ENCODE peak calls at places on chromosomes 3 and 15, in ten cellular contexts. X is choroid plexus epithelial cell, C is sigmoid colon, S is AG04450, I is A673, P is cardiac fibroblast, H is GM06990, Q is cardiac muscle cell, A is stomach, L is ovary. Y is an unnamed sample.

GRCh38 chr3:196694202-196694638 is 17.8 kb downstream of the CEP19 start:
- DNase-seq in I (peak), H (no peak), L (no peak), X (peak), C (no peak), P (peak), Q (no peak), S (no peak), A (no peak), Y (no peak)

GRCh38 chr3:124885466-124886167 is 1.5 kb downstream of the ITGB5 start:
- DNase-seq in L (no peak), Q (peak), H (no peak), A (no peak), I (peak), P (peak), C (peak), S (no peak), X (peak), Y (no peak)

GRCh38 chr3:187902041-187902471 is 156.8 kb upstream of the BCL6 start:
- DNase-seq in X (no peak), I (no peak), S (no peak), P (no peak), Q (no peak), H (peak), A (no peak), C (no peak), L (no peak), Y (no peak)

GRCh38 chr3:146161725-146162047 is 702 bp upstream of the PLOD2 start:
- DNase-seq in S (no peak), I (no peak), Q (no peak), A (peak), H (no peak), X (peak), C (peak), P (peak), L (peak), Y (no peak)

GRCh38 chr3:58000306-58000705 is 7.9 kb upstream of the FLNB start:
- DNase-seq in X (no peak), P (no peak), C (no peak), I (no peak), Q (no peak), H (no peak), S (no peak), L (no peak), A (no peak), Y (no peak)

GRCh38 chr15:92161039-92161670 is 232.5 kb upstream of the ST8SIA2 start:
- DNase-seq in L (no peak), P (no peak), C (no peak), X (no peak), A (no peak), H (peak), Q (no peak), S (no peak), I (no peak), Y (no peak)

GRCh38 chr3:141129049-141130038 is 78.2 kb downstream of the SPSB4 start:
- DNase-seq in I (no peak), L (peak), X (no peak), A (no peak), C (no peak), S (no peak), P (no peak), H (no peak), Q (no peak), Y (no peak)

GRCh38 chr3:78972617-78973301 is 795.0 kb downstream of the ROBO1 start:
- DNase-seq in A (no peak), S (no peak), C (no peak), Q (no peak), H (no peak), I (no peak), L (no peak), P (no peak), X (no peak), Y (no peak)

GRCh38 chr3:187955076-187955952 is 198.6 kb upstream of the LPP start:
- DNase-seq in I (no peak), A (no peak), Q (no peak), L (no peak), P (peak), H (no peak), C (peak), X (peak), S (peak), Y (peak)

DNA sequence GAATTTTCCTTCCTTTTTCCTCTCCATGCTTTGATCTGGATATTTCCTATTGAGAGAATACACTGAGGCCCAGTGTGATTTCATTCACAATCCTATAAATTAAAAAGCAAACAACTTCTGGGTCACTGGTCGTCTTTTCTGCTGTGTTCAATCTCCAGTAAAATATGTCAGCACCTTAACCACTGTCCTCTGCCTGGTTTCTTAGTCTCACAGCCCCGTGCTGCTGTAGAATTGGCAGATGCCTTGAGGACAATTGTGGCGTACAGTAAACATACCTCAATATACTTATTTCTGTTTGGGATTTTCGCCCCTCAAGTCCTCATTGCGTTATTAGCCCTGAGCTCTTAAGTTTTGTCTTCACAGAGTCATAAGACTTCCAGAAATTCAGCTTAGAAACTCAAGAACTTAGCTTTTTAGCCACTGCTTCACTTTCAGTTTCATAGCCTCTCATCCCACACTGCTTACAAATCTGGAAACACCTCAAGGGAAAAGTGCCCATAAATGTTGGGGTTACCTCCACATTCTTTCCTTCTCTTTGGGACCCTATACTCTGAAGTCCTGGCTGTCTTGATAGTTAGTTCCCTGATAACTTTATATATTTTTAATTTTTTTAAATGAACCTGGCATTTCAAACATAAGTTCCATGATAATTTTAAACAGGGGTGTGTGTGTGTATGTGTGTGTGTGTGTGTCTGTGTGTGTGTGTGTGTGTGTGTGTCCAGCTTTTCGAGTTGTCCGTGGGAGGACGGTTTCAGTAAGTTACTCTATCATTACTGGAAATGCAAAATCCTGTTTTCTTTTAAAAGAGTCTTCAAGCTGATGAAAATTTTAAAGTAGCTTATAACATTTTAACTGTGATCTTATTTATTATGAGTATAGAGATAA is 238.4 kb upstream of the CTDSPL start:
- DNase-seq in L (no peak), P (peak), I (no peak), A (no peak), C (no peak), X (peak), H (no peak), S (no peak), Q (no peak), Y (no peak)
- H3K4me3 ChIP-seq in L (no peak), P (no peak), I (no peak), A (peak), C (peak), X (no peak), H (no peak), S (no peak), Q (no peak), Y (no peak)

DNA sequence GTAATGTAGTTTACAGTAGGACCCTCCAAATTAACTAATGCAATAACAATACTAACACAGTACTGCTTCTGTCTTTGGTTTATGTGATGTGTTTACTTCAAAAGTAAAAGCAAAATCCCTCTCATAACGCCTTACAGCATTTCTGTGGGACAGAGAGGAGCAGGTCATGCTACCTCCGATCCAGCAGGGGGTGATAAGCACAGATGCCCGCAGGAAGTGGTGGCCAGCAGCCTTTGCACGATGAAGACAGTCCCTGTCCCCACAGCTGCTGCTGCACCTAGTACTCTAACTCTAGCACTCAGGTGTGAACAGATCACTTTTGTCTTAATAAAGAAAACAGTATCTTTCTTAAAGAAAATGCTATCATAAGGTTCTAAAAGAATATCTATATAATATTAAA is 38.3 kb downstream of the ANO10 start:
- DNase-seq in L (no peak), I (no peak), P (no peak), C (no peak), H (no peak), S (no peak), A (no peak), Q (no peak), X (no peak), Y (no peak)
- TF ChIP-seq CTCF in L (no peak), I (no peak), P (peak), C (no peak), H (no peak), S (peak), A (no peak), Q (no peak), X (peak), Y (peak)

GRCh38 chr3:116179091-116179490 is 266.2 kb downstream of the LSAMP start:
- DNase-seq in L (no peak), S (peak), C (no peak), Q (no peak), P (peak), H (peak), A (no peak), I (peak), X (peak), Y (no peak)
- H3K4me3 ChIP-seq in L (no peak), S (no peak), C (no peak), Q (no peak), P (no peak), H (no peak), A (no peak), I (no peak), X (no peak), Y (no peak)

GRCh38 chr3:55549172-55549571 is 62.1 kb upstream of the WNT5A start:
- DNase-seq in C (no peak), S (no peak), Q (peak), L (no peak), P (peak), I (peak), X (peak), A (no peak), H (no peak), Y (no peak)
- TF ChIP-seq CTCF in C (no peak), S (peak), Q (no peak), L (no peak), P (peak), I (peak), X (peak), A (no peak), H (no peak), Y (peak)

GRCh38 chr3:71389911-71390573 is 193.5 kb downstream of the FOXP1 start:
- DNase-seq in S (no peak), I (no peak), A (peak), P (peak), C (peak), Q (peak), H (no peak), X (peak), L (peak), Y (no peak)
- H3K4me3 ChIP-seq in S (peak), I (no peak), A (no peak), P (no peak), C (no peak), Q (no peak), H (no peak), X (no peak), L (no peak), Y (peak)

GRCh38 chr15:78914027-78914764 is 30.6 kb downstream of the CTSH start:
- DNase-seq in C (peak), H (no peak), Q (no peak), I (no peak), P (no peak), A (peak), L (peak), X (peak), S (no peak), Y (no peak)
- TF ChIP-seq CTCF in C (peak), H (no peak), Q (peak), I (peak), P (peak), A (no peak), L (no peak), X (peak), S (peak), Y (peak)

DNA sequence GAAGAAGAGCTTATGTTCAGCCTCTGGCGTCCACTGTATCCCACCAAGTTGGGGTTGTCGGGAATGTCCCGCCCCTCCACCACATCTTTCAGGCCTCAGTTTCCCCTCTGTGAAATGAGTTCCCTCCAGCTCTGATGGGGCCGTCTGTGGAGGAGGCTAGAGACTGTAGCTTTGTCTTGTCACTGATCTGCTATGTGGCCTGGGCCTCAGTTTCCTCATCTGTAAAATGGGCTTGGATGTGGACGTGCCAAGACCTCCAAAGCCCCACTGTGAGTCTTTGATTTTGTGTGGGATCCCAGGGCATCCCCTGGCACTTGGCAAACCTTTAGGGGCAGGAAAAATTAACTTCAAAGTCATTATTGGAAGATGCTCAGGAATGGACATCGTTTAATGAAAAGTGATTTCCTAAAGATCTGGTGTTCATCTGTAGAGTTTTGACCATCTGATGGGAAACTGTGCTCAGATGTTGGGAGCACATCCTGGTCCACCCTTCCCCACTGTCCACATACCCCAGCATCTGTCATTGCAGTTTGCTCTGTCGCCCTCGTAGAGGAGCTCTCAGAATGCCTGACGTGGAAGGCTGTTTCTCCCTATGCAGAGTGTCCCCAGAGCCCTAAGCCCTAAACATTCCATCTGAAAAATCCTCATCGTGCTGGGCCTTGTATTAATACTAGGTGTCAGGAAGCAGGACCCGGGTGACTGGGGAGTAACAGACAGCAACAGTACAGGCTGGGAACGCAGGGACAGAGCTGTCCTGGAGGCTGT is 28.5 kb downstream of the SLC6A6 start:
- DNase-seq in P (no peak), S (no peak), X (no peak), L (no peak), H (no peak), A (no peak), Q (no peak), C (no peak), I (no peak), Y (no peak)
- H3K4me3 ChIP-seq in P (no peak), S (no peak), X (no peak), L (no peak), H (peak), A (no peak), Q (no peak), C (no peak), I (no peak), Y (no peak)

Y was measured in epithelial cell of proximal tubule.